ENCODE peak calls at places on chromosomes 4 and X, in five cellular contexts. I, X, J, C and R are unnamed samples.

GRCh38 chrX:15146515-15146914 is 123.4 kb downstream of the ASB9 start:
- DNase-seq in I (no peak), X (peak; percentile 16), J (peak; percentile 54), C (no peak), R (no peak)

GRCh38 chr4:81459233-81459632 is 12.5 kb downstream of the RASGEF1B start:
- DNase-seq in I (no peak), X (no peak), J (no peak), C (no peak), R (no peak)

GRCh38 chr4:102037566-102037965 is 247.0 kb downstream of the BANK1 start:
- DNase-seq in I (no peak), X (no peak), J (no peak), C (no peak), R (no peak)

GRCh38 chr4:162586266-162586665 is 422.5 kb upstream of the FSTL5 start:
- DNase-seq in I (no peak), X (no peak), J (no peak), C (peak; percentile 2), R (no peak)

GRCh38 chr4:105991726-105992125 is 96.5 kb downstream of the NPNT start:
- DNase-seq in I (no peak), X (no peak), J (peak; percentile 15), C (no peak), R (no peak)

GRCh38 chr4:183356931-183357675 is 34.9 kb upstream of the CLDN24 start:
- DNase-seq in I (no peak), X (no peak), J (no peak), C (no peak), R (no peak)

GRCh38 chr4:18961879-18962278 is 940.3 kb upstream of the LCORL start:
- DNase-seq in I (no peak), X (no peak), J (no peak), C (no peak), R (no peak)

GRCh38 chrX:103734125-103734760 is 23.5 kb downstream of the TMEM31 start:
- DNase-seq in I (no peak), X (peak; percentile 68), J (peak; percentile 9), C (no peak), R (no peak)

GRCh38 chr4:120524237-120524636 is 398.3 kb downstream of the PRDM5 start:
- DNase-seq in I (no peak), X (no peak), J (no peak), C (no peak), R (no peak)

GRCh38 chr4:37219251-37219650 is 25.3 kb upstream of the NWD2 start:
- DNase-seq in I (no peak), X (no peak), J (no peak), C (no peak), R (no peak)

GRCh38 chrX:108224218-108224617 is 132.6 kb downstream of the ATG4A start:
- DNase-seq in I (no peak), X (no peak), J (no peak), C (no peak), R (no peak)
- H3K4me3 ChIP-seq in I (no peak overlapping the region), X (no peak overlapping the region), J (no peak overlapping the region), C (no peak overlapping the region), R (no peak overlapping the region)

GRCh38 chr4:95204873-95205272 is 343.9 kb downstream of the UNC5C start:
- DNase-seq in I (no peak), X (no peak), J (no peak), C (no peak), R (no peak)
- TF ChIP-seq CTCF in I (peak; percentile 8), X (peak; percentile 23), J (peak; percentile 64), C (peak; percentile 50), R (peak; percentile 48)

DNA sequence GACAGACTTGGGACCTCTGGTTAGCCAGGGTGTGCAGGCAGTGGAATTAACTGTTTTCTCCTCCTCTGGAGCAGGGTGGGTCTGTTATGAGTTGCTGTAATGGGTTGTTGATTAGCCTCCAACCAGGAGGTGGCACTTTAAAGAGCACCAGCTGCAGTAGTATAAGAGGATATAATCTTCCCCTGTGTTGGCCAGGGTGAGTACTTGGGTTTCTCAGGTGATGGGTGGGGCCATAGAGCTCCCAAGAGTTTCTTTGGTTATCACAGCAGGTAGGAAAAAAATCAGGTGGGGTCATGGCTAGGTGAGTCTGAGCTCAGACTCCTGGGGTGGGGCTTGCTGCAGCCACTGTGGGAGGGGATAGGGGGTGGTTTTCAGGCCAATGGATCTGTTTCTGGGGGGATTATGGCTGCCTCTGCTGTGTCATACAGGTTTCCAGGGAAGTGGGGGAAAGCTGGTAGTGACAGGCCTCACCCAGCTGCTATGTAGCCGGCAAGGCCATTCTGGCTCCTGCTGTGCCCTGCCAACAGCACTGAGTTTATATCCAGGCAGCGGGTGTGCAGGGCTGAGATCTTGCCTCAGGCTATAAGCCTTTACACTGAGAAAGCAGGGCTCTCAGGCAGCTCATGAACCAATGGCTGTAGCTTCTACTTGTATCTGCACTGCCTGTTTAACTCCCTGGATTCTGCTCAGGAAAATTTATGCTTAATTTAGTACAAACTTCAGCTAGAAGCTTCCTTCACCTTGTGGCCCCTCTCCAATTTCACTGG is 70.1 kb downstream of the CCNG2 start:
- DNase-seq in I (no peak), X (no peak), J (peak; percentile 18), C (no peak), R (no peak)
- H3K4me3 ChIP-seq in I (no peak overlapping the region), X (no peak overlapping the region), J (no peak overlapping the region), C (no peak overlapping the region), R (no peak overlapping the region)

DNA sequence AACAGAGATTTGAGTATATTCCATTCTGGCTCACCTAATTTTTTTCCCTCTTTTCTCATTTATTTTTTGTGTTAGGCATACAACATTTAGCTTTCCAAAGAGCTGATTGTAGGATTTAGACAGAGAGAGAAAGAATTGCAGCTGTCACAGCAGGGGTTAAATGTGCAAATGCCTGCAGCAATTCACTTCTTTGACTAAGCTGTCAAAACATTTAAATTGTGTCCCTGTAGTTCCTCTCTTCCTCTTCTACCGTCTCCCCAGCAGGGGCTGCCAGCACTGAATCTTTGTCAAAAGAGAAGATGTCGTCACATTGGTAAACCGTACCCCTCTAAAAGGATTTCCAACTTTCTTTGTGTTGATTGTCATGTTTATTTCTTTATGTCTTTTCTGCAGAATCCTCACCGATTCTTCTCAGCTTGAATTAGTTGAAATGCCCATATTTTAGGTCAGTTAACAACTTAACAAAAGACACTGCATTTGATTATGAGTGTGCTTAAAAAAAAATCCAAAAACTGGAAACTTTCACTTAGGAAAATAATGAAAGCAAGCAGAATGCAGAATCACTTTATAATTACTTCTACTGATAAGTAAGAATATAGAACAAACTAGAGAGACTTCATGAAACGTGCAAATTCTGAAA is 111.1 kb upstream of the PTPN13 start:
- DNase-seq in I (no peak), X (peak; percentile 25), J (no peak), C (no peak), R (no peak)
- TF ChIP-seq CTCF in I (peak; percentile 18), X (peak; percentile 35), J (peak; percentile 30), C (peak; percentile 14), R (no peak)

GRCh38 chr4:70927502-70928139 is 25.5 kb downstream of the MOB1B start:
- DNase-seq in I (no peak), X (no peak), J (no peak), C (no peak), R (no peak)
- H3K4me3 ChIP-seq in I (no peak overlapping the region), X (no peak overlapping the region), J (no peak overlapping the region), C (no peak overlapping the region), R (no peak overlapping the region)

GRCh38 chr4:156779774-156780173 is 191.8 kb downstream of the PDGFC start:
- DNase-seq in I (peak; percentile 68), X (no peak), J (no peak), C (peak; percentile 98), R (peak; percentile 85)

GRCh38 chr4:156779046-156779445 is 192.6 kb downstream of the PDGFC start:
- DNase-seq in I (no peak), X (peak; percentile 44), J (no peak), C (peak; percentile 74), R (no peak)

GRCh38 chr4:156783963-156784362 is 187.6 kb downstream of the PDGFC start:
- DNase-seq in I (no peak), X (no peak), J (no peak), C (no peak), R (no peak)

GRCh38 chr4:156782491-156782890 is 189.1 kb downstream of the PDGFC start:
- DNase-seq in I (no peak), X (no peak), J (no peak), C (no peak), R (no peak)

DNA sequence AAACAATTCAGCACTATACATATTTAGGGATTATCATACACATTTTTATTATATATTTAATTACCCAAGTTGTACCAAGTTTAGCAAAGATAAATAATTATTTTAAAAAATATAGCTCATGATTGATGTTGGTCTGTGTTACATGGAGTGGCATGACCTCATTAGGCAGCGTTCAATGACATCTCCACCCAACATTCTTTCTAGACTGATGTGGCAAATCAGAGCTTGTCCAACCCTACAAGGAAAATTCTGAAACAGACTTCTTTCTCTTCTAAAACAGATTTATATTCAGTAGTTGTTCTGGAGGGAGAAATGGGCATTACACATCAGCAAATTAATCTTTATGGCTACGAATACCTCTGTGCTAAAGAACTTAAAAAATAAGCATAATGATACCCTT is 189.7 kb downstream of the PDGFC start:
- DNase-seq in I (no peak), X (no peak), J (no peak), C (peak; percentile 58), R (no peak)
- TF ChIP-seq CTCF in I (no peak), X (no peak), J (no peak), C (no peak), R (no peak)

DNA sequence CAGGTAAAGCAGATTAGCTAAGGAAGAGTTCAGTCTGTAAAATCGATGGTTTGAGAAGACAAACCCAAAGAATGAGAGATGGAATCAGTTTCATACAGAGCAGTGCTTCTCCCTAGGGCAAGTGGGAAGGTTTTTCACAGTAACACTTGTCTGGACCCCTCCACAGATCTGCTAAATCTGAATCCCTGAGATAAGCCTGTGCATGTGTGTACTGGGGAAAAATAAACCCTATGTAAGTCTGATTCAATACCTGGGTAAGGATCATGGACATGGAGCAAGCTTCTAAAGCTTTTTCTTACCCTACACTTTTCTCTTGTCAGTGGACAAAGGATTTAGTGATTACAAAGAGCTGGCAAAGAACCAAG is 13.6 kb downstream of the ELOVL6 start:
- DNase-seq in I (no peak), X (no peak), J (no peak), C (no peak), R (no peak)
- H3K4me3 ChIP-seq in I (no peak overlapping the region), X (no peak overlapping the region), J (no peak overlapping the region), C (no peak overlapping the region), R (no peak overlapping the region)

GRCh38 chr4:74789518-74789917 is 4.8 kb downstream of the BTC start:
- DNase-seq in I (no peak), X (no peak), J (no peak), C (no peak), R (no peak)

GRCh38 chr4:74794341-74794801 is at the start of gene BTC:
- DNase-seq in I (no peak), X (peak; percentile 19), J (no peak), C (no peak), R (no peak)

GRCh38 chr4:74796631-74797030 is 2.3 kb upstream of the BTC start:
- DNase-seq in I (no peak), X (no peak), J (no peak), C (no peak), R (no peak)

GRCh38 chr4:74790652-74791051 is 3.7 kb downstream of the BTC start:
- DNase-seq in I (no peak), X (no peak), J (no peak), C (no peak), R (no peak)

DNA sequence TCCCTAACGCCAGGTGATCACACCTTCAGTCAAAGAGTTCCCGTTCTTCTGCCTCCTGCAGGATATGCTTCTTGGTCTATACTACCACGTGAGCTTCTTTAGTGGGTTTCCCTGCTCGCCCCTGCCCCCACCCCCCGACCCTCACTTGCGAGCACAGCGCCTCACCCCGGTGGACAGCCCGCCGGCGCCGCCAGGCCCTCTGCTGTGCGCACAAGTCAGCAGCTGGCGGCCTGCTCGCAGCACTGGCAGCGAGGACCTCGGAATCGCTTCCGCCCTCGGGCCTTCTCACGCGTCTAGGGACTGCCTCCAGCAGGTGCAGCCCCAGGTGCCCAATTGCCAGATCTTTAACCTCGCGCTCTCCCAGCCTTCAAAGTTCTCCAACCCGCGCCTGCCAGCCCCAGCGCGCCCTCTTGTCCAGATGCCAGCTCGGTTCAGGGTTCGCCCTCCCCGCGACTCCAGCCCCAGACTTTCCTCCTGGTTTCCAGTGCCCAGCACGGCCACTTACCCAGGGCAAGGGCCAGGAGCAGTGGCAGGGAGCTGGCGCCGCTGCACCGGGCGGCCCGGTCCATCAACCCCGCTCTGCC is 474 bp downstream of the BTC start:
- DNase-seq in I (no peak), X (peak; percentile 40), J (peak; percentile 18), C (no peak), R (no peak)
- TF ChIP-seq CTCF in I (peak; percentile 37), X (peak; percentile 19), J (no peak), C (peak; percentile 11), R (peak; percentile 4)